ENCODE peak calls at places on chromosomes 1 and 21, in seven cellular contexts. D is RWPE1, A is foreskin fibroblast, I is cardiac fibroblast, Q is B cell, K is mucosa of descending colon, S is right lobe of liver. Z is an unnamed sample.

GRCh38 chr1:3771108-3772026 is 1.2 kb upstream of the SMIM1 start:
- DNase-seq in D (no peak), A (peak; percentile 33), I (no peak), Q (no peak), K (no peak), S (no peak), Z (no peak)

GRCh38 chr1:164602480-164603093 is 43.6 kb downstream of the PBX1 start:
- DNase-seq in D (no peak), A (peak; percentile 68), I (peak; percentile 74), Q (no peak), K (peak; percentile 63), S (no peak), Z (no peak)

GRCh38 chr1:229027622-229028182 is 243.2 kb upstream of the RAB4A start:
- DNase-seq in D (peak; percentile 45), A (peak; percentile 22), I (peak; percentile 90), Q (no peak), K (peak; percentile 32), S (no peak), Z (no peak)

GRCh38 chr1:100545855-100546254 is 7.9 kb downstream of the GPR88 start:
- DNase-seq in D (no peak), A (no peak), I (no peak), Q (no peak), K (no peak), S (no peak), Z (no peak)

GRCh38 chr1:198880818-198881597 is 242.2 kb downstream of the PTPRC start:
- DNase-seq in D (peak; percentile 87), A (peak; percentile 96), I (peak; percentile 91), Q (no peak), K (no peak), S (no peak), Z (no peak)

GRCh38 chr1:173903827-173904226 is 13.3 kb downstream of the SERPINC1 start:
- DNase-seq in D (no peak), A (no peak), I (no peak), Q (no peak), K (no peak), S (no peak), Z (no peak)

GRCh38 chr21:33908760-33909159 is 6.8 kb downstream of the ATP5PO start:
- DNase-seq in D (no peak), A (no peak), I (no peak), Q (no peak), K (no peak), S (peak; percentile 8), Z (no peak)

GRCh38 chr1:45543599-45544417 is 6.8 kb upstream of the AKR1A1 start:
- DNase-seq in D (no peak), A (no peak), I (peak; percentile 42), Q (peak; percentile 77), K (peak; percentile 67), S (peak; percentile 70), Z (peak; percentile 49)

GRCh38 chr21:41631564-41632461 is 123.9 kb upstream of the TMPRSS2 start:
- DNase-seq in D (peak; percentile 78), A (peak; percentile 72), I (peak; percentile 48), Q (no peak), K (peak; percentile 96), S (no peak), Z (no peak)

GRCh38 chr1:221217029-221217428 is 337.8 kb downstream of the HLX start:
- DNase-seq in D (no peak), A (peak; percentile 58), I (peak; percentile 7), Q (no peak), K (no peak), S (no peak), Z (no peak)

GRCh38 chr1:172487550-172487949 is 43.7 kb upstream of the PIGC start:
- DNase-seq in D (no peak), A (peak; percentile 9), I (no peak), Q (no peak), K (no peak), S (no peak), Z (no peak)

GRCh38 chr1:245748246-245748645 is 593.5 kb downstream of the KIF26B start:
- DNase-seq in D (no peak), A (no peak), I (no peak), Q (no peak), K (no peak), S (no peak), Z (no peak)

GRCh38 chr1:93087532-93087931 is 8.4 kb downstream of the MTF2 start:
- DNase-seq in D (no peak), A (no peak), I (no peak), Q (no peak), K (no peak), S (no peak), Z (no peak)

GRCh38 chr1:201851949-201852348 is 23.0 kb downstream of the IPO9 start:
- DNase-seq in D (no peak), A (no peak), I (no peak), Q (no peak), K (no peak), S (no peak), Z (no peak)

GRCh38 chr1:2133879-2134215 is 60.7 kb downstream of the FAAP20 start:
- DNase-seq in D (no peak), A (no peak), I (no peak), Q (no peak), K (peak; percentile 36), S (no peak), Z (no peak)

GRCh38 chr1:80445021-80445420 is 1355.7 kb upstream of the ADGRL2 start:
- DNase-seq in D (peak; percentile 4), A (peak; percentile 24), I (no peak), Q (no peak), K (no peak), S (no peak), Z (no peak)

GRCh38 chr1:87539147-87539546 is 210.5 kb downstream of the LMO4 start:
- DNase-seq in D (no peak), A (no peak), I (no peak), Q (no peak), K (no peak), S (no peak), Z (no peak)
- TF ChIP-seq CTCF in D (no peak), A (no peak), I (no peak), Q (no peak), K (no peak), S (no peak), Z (no peak)

GRCh38 chr1:9825101-9826074 is 1.6 kb upstream of the CLSTN1 start:
- DNase-seq in D (peak; percentile 97), A (peak; percentile 74), I (peak; percentile 52), Q (no peak), K (peak; percentile 91), S (peak; percentile 52), Z (no peak)
- TF ChIP-seq CTCF in D (no peak), A (no peak), I (no peak), Q (no peak), K (no peak), S (no peak), Z (no peak)

GRCh38 chr1:226457307-226457712 is 49.4 kb upstream of the PARP1 start:
- DNase-seq in D (no peak), A (peak; percentile 33), I (no peak), Q (no peak), K (no peak), S (no peak), Z (no peak)
- TF ChIP-seq CTCF in D (no peak), A (no peak), I (no peak), Q (peak; percentile 34), K (no peak), S (no peak), Z (no peak)

GRCh38 chr1:15110867-15111230 is 42.7 kb upstream of the TMEM51 start:
- DNase-seq in D (no peak), A (no peak), I (no peak), Q (no peak), K (no peak), S (no peak), Z (no peak)
- TF ChIP-seq CTCF in D (no peak), A (no peak), I (no peak), Q (no peak), K (no peak), S (no peak), Z (no peak)

GRCh38 chr1:18884419-18884717 is 18.0 kb downstream of the ALDH4A1 start:
- DNase-seq in D (no peak), A (no peak), I (no peak), Q (no peak), K (no peak), S (no peak), Z (no peak)
- TF ChIP-seq CTCF in D (peak; percentile 59), A (no peak), I (no peak), Q (peak; percentile 65), K (no peak), S (no peak), Z (no peak)

DNA sequence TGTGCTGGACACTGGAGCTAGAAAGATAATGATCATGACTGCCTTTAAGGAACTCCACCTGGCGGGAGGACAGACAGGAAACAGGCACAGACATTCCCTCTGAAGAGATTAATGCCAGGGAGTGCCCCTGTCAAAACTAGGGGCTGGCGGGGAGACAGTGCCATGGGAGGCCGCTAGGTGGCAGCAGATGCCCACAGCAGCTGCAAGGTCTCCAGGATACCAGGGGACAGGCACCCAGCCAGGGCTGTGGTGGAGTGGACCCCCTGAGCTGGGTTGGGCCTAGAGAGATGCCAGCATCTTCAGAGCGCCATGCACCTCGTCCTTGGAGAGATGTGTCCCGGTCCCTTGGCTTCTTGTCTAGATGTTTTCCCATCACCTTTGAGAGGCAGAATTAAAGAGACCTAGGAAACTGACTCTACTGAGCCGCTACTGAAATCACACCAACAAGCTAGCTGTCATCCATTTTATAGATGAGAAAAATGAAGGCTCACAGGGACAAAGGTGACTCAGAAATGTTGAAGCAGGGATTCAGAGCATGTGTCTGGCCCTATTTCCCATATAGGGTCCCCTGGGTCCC is 3.6 kb downstream of the REN start:
- DNase-seq in D (peak; percentile 95), A (peak; percentile 85), I (peak; percentile 70), Q (peak; percentile 83), K (peak; percentile 90), S (peak; percentile 84), Z (peak; percentile 85)
- TF ChIP-seq CTCF in D (peak; percentile 99), A (peak; percentile 99), I (peak; percentile 99), Q (peak; percentile 98), K (peak; percentile 99), S (peak; percentile 99), Z (peak; percentile 98)